ENCODE peak calls at places on chromosomes 4 and X, in six cellular contexts. O is HL-60, N is suprapubic skin, Y is ovary, V is cardiac muscle cell, K is heart left ventricle. C is an unnamed sample.

GRCh38 chr4:144174401-144175067 is 34.0 kb upstream of the GYPA start:
- DNase-seq in N (no peak), Y (no peak), V (peak), O (peak), K (no peak), C (no peak)

GRCh38 chr4:54440394-54441223 is 211.5 kb downstream of the PDGFRA start:
- DNase-seq in O (no peak), K (no peak), Y (no peak), N (no peak), V (peak), C (no peak)

GRCh38 chr4:2261110-2261852 is 628 bp downstream of the MXD4 start:
- DNase-seq in N (peak), K (peak), O (peak), Y (peak), V (peak), C (peak)

GRCh38 chrX:16665089-16665488 is 15.1 kb downstream of the S100G start:
- DNase-seq in O (no peak), K (no peak), Y (no peak), N (no peak), V (peak), C (no peak)

GRCh38 chr4:19478791-19479190 is 772.9 kb upstream of the SLIT2 start:
- DNase-seq in Y (no peak), V (no peak), K (no peak), N (no peak), O (no peak), C (no peak)

GRCh38 chrX:118117069-118117405 is 427 bp upstream of the KLHL13 start:
- DNase-seq in Y (no peak), N (peak), K (peak), V (no peak), O (no peak), C (no peak)

GRCh38 chr4:174401471-174402130 is 117.9 kb downstream of the CEP44 start:
- DNase-seq in K (no peak), Y (no peak), O (no peak), N (no peak), V (no peak), C (no peak)

GRCh38 chrX:16826207-16826606 is 39.9 kb downstream of the TXLNG start:
- DNase-seq in N (no peak), O (no peak), V (peak), Y (no peak), K (no peak), C (no peak)

GRCh38 chrX:70924294-70924693 is 6.6 kb downstream of the SLC7A3 start:
- DNase-seq in Y (no peak), K (no peak), N (no peak), O (no peak), V (no peak), C (no peak)

GRCh38 chrX:18290200-18290599 is 64.3 kb downstream of the SCML2 start:
- DNase-seq in K (no peak), V (peak), O (no peak), N (no peak), Y (no peak), C (no peak)

GRCh38 chrX:66728818-66729271 is 90.0 kb upstream of the EDA2R start:
- DNase-seq in Y (peak), K (peak), V (peak), O (peak), N (peak), C (no peak)

GRCh38 chrX:18886344-18887161 is 97.4 kb downstream of the PHKA2 start:
- DNase-seq in Y (peak), K (peak), V (peak), O (peak), N (peak), C (peak)

GRCh38 chr4:23857353-23857752 is 32.5 kb downstream of the PPARGC1A start:
- DNase-seq in V (peak), K (no peak), Y (no peak), N (no peak), O (no peak), C (no peak)

GRCh38 chrX:21655901-21656586 is 2.1 kb downstream of the KLHL34 start:
- DNase-seq in N (no peak), K (peak), Y (no peak), V (no peak), O (no peak), C (peak)

GRCh38 chrX:72393836-72394517 is 88.3 kb upstream of the CITED1 start:
- DNase-seq in N (no peak), O (no peak), Y (no peak), K (no peak), V (no peak), C (no peak)

GRCh38 chrX:15343075-15343476 is 7.8 kb upstream of the PIGA start:
- DNase-seq in K (no peak), V (peak), Y (no peak), N (no peak), O (no peak), C (no peak)

GRCh38 chr4:129322947-129323346 is 227.0 kb downstream of the C4orf33 start:
- DNase-seq in Y (no peak), N (no peak), V (no peak), O (no peak), K (no peak), C (no peak)

GRCh38 chr4:24675723-24676122 is 91.4 kb upstream of the DHX15 start:
- DNase-seq in N (no peak), Y (no peak), O (peak), K (no peak), V (no peak), C (no peak)

GRCh38 chr4:94641702-94642560 is 115.8 kb upstream of the BMPR1B start:
- DNase-seq in K (no peak), O (no peak), Y (no peak), N (no peak), V (peak), C (no peak)

GRCh38 chr4:95386410-95386809 is 162.4 kb downstream of the UNC5C start:
- DNase-seq in Y (no peak), V (no peak), K (no peak), N (no peak), O (no peak), C (no peak)

GRCh38 chrX:40012800-40013682 is 84.7 kb downstream of the BCOR start:
- DNase-seq in N (peak), V (peak), K (peak), Y (peak), O (peak), C (peak)

GRCh38 chr4:183405371-183405770 is 39.1 kb upstream of the CDKN2AIP start:
- DNase-seq in K (no peak), V (no peak), O (no peak), N (no peak), Y (no peak), C (no peak)

GRCh38 chr4:171644430-171645057 is 168.7 kb upstream of the GALNTL6 start:
- DNase-seq in Y (no peak), O (no peak), N (no peak), V (no peak), K (no peak), C (no peak)

GRCh38 chrX:20029728-20030127 is 38.9 kb upstream of the BCLAF3 start:
- DNase-seq in N (no peak), K (no peak), O (no peak), Y (no peak), V (no peak), C (no peak)

GRCh38 chr4:6990661-6991060 is 52.5 kb upstream of the TADA2B start:
- DNase-seq in N (no peak), V (no peak), O (no peak), Y (no peak), K (no peak), C (no peak)

GRCh38 chrX:78658851-78659744 is at the start of gene RTL3:
- DNase-seq in Y (no peak), K (no peak), O (no peak), V (peak), N (no peak), C (no peak)

GRCh38 chr4:14990484-14990883 is 11.8 kb upstream of the CPEB2 start:
- DNase-seq in O (no peak), V (no peak), Y (no peak), N (no peak), K (no peak), C (no peak)

GRCh38 chrX:84188320-84188834 is 378 bp upstream of the RPS6KA6 start:
- DNase-seq in N (peak), Y (peak), K (peak), V (peak), O (no peak), C (peak)

GRCh38 chrX:136779346-136779781 is 1.4 kb downstream of the ARHGEF6 start:
- DNase-seq in O (peak), Y (no peak), V (no peak), N (no peak), K (no peak), C (no peak)

GRCh38 chrX:47158131-47158530 is 13.1 kb downstream of the RBM10 start:
- DNase-seq in N (no peak), K (no peak), V (no peak), O (no peak), Y (no peak), C (no peak)
- TF ChIP-seq CTCF in N (no peak), K (no peak), V (no peak), O (no peak), Y (no peak), C (no peak)

DNA sequence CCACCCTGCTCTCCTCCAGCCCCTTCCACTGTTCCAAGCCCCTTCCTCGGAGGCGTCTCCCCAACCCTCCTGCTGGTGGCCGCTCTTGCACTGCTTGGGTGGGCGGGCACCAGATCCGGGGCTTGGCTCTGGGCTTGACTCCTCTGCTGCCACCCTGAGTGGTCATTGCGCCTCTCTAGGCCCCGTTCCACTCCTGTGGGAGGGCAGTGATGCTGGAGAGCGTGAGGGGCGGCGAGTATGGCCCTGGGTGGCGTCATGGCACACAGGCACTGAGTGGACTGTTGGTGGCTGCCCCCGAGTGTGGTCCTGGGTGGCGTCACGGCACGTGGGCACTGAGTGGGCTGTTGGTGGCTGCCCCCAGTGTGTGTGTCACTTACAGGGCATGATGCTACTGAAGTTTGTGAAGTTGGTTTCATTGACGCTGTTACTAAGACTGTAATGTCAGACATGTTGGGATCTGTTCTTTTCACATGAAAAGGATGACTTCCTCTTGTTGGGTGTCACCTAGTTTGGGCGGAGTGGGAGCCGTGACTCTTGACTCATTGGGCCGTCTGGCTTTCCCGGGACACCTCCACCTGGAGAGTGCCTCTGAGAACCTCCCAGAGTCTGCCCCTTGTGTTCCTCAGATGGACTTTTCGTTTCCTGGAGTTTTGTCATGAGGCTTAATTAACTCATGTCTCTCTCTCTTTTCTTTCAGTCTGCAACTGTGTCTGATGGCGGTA is 55.9 kb upstream of the HGFAC start:
- DNase-seq in N (no peak), V (no peak), O (no peak), K (no peak), Y (no peak), C (no peak)
- H3K4me3 ChIP-seq in N (peak), V (no peak), O (no peak), K (peak), Y (no peak), C (peak)

GRCh38 chr4:79294064-79294463 is 31.8 kb downstream of the NAA11 start:
- DNase-seq in Y (no peak), V (peak), K (no peak), N (no peak), O (no peak), C (no peak)
- H3K27ac ChIP-seq in Y (no peak), V (no peak), K (no peak), N (no peak), O (no peak), C (no peak)

DNA sequence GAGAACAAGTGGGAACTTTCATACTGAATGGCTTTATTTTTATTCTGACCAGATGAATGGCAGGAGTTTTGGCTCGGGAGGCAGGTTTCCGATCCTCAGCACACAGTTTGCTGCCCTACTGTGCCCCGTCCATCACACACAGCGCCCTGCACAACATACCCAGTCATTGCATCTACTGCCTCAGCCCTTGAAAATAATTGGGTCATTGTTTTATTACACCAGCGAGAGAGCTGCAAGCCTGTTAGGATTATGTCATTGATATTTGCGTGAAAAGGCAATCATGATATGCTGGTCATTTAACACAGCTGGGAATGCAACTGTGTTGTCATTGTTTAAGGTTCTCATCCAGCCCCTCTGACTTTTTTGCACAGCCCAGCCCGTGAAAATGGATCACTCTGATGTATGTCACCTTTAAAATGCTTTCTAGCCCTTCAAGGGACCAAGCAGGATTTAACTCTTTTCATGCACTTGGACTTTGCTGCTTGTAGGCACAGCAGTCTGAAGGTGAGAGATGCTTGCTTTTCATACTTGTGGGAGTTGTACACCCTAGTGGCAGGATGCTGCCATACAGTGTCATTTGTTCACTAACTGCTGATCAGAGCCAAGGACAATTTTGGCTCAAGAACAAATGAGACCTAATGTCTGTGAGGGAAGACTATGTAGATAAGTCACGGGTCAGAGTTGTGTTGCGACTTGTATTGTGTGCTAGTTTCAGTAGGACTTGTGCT is 62.3 kb downstream of the RTL9 start:
- DNase-seq in N (no peak), O (no peak), V (no peak), Y (no peak), K (no peak), C (no peak)
- TF ChIP-seq CTCF in N (no peak), O (no peak), V (no peak), Y (no peak), K (no peak), C (no peak)

DNA sequence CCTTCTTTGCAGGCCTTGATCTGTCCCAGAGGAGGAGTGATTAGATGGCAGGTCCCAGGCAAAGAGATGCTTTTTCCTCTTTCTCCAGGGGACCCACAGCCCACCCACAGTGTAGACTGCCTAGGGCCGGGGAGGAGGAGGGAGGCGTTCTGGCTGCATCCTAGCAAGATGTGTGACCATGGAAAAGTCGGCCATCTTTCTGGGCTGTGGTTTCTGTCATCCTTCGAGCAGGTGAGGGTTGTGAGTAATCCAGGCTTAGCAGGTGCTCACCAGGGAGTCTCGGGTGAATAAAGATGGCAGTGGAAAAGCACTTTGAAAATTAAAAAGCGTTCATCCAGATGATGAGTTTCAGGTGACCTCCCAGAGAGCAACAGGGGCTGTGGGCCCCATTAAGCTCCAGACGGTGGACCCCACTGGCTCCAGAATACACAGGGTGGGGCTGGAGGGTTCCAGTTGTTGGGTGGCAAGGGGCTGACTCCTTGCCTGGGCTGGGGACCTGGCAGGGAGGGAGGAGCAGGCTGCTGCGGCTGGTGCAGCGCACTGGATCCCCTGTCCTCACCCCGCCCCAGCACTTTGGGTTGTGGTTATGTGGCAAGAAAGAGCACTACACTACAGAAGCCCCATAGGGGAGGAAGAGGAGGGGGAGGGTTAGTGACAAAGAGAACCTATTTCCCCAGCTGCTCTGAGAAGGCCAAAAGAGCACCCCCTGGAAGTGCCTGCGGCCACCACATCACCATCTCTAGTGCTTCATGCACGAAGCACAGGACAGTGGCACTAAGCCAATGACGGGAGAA is 23.7 kb downstream of the ELF4 start:
- DNase-seq in N (no peak), Y (no peak), K (no peak), V (no peak), O (peak), C (no peak)
- H3K4me3 ChIP-seq in N (no peak), Y (no peak), K (no peak), V (no peak), O (peak), C (no peak)

DNA sequence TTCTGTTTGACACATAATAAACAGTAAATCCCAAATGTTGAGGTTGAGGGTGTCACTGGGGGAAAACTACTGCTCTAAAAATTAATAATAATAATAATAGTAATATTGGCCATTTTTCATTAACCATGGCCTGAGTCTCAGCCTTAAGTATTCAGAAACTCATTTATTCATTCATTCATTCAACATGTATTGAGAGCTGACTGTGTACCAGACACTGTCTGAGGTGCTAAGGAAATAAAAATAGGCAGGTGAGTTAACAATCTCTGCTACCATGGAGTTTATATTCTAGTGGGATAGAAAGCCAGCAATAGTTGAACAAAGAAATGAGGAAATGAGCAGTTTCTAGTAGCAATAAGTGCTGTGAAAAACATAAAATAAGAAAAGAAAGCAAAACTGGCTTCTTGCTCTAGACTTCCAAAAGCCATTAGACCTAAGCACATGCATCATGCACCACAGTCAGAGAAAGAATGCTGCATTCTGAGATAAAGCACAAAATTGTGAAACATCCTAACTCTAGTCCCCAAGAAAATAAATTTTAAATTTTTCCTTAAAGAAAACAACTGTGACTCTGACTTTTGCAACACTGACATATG is 278.7 kb downstream of the RCHY1 start:
- DNase-seq in K (no peak), V (peak), Y (no peak), O (no peak), N (no peak), C (no peak)
- H3K27ac ChIP-seq in K (no peak), V (no peak), Y (no peak), O (no peak), N (no peak), C (no peak)

GRCh38 chr4:175891231-175891630 is 79.2 kb upstream of the GPM6A start:
- DNase-seq in Y (no peak), K (no peak), O (no peak), N (no peak), V (no peak), C (no peak)

GRCh38 chr4:175891863-175892262 is 79.8 kb upstream of the GPM6A start:
- DNase-seq in V (peak), N (no peak), Y (no peak), K (no peak), O (no peak), C (no peak)
- TF ChIP-seq CTCF in V (peak), N (no peak), Y (no peak), K (peak), O (no peak), C (no peak)

GRCh38 chrX:124358796-124359386 is 12.5 kb downstream of the SH2D1A start:
- DNase-seq in K (no peak), Y (no peak), O (no peak), V (no peak), N (no peak), C (no peak)
- H3K4me3 ChIP-seq in K (no peak), Y (no peak), O (no peak), V (no peak), N (no peak), C (no peak)

GRCh38 chr4:146095091-146095690 is 80.3 kb upstream of the LSM6 start:
- DNase-seq in V (peak), Y (no peak), O (no peak), K (no peak), N (no peak), C (no peak)

GRCh38 chr4:146098397-146098796 is 77.1 kb upstream of the LSM6 start:
- DNase-seq in N (no peak), Y (no peak), O (no peak), K (no peak), V (no peak), C (no peak)

GRCh38 chr4:146098978-146099377 is 76.5 kb upstream of the LSM6 start:
- DNase-seq in O (no peak), Y (no peak), N (no peak), V (no peak), K (no peak), C (no peak)

GRCh38 chr4:146096374-146096773 is 79.1 kb upstream of the LSM6 start:
- DNase-seq in O (no peak), K (no peak), V (no peak), Y (no peak), N (no peak), C (no peak)

GRCh38 chr4:146095867-146096266 is 79.7 kb upstream of the LSM6 start:
- DNase-seq in Y (no peak), V (no peak), N (no peak), O (no peak), K (no peak), C (no peak)
- H3K27ac ChIP-seq in Y (no peak), V (no peak), N (no peak), O (no peak), K (no peak), C (no peak)

DNA sequence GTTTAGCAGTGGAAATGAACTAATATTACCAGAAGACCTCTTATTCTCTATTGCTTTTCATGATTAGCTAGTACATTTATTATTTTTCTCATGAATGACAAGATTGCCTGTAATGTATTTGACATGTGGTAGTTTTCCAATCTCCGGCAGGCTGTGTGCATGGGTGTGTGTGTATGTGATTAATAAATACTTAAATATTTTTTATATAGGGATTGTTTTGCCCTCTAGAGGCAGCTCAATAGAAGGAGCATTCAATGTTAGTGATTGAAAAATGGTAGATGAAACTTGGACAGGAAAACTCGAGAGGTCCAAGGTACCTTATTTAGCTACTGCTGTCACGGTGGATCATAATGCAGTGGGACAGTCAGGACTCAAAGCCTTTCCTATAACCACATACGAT is 457.6 kb downstream of the IL1RAPL1 start:
- DNase-seq in N (no peak), K (no peak), O (no peak), Y (no peak), V (peak), C (no peak)
- TF ChIP-seq CTCF in N (no peak), K (no peak), O (no peak), Y (no peak), V (peak), C (no peak)